ENCODE peak calls at places on chromosomes 4 and X, in five cellular contexts. Q, P, R, V and C are unnamed samples.

GRCh38 chr4:88195666-88196365 is 37.4 kb upstream of the ABCG2 start:
- DNase-seq in Q (no peak), P (no peak), R (no peak), V (no peak), C (no peak)

GRCh38 chr4:36024901-36025610 is 219.3 kb downstream of the ARAP2 start:
- DNase-seq in Q (no peak), P (peak; percentile 28), R (no peak), V (no peak), C (no peak)

GRCh38 chr4:163663454-163664225 is 169.2 kb downstream of the TMA16 start:
- DNase-seq in Q (no peak), P (no peak), R (no peak), V (no peak), C (no peak)

GRCh38 chrX:7139202-7140081 is 8.1 kb upstream of the STS start:
- DNase-seq in Q (no peak), P (no peak), R (no peak), V (no peak), C (no peak)

GRCh38 chr4:138576684-138577083 is 334.5 kb upstream of the SLC7A11 start:
- DNase-seq in Q (no peak), P (peak; percentile 64), R (no peak), V (no peak), C (no peak)

GRCh38 chrX:44873415-44874270 is 655 bp downstream of the KDM6A start:
- DNase-seq in Q (peak; percentile 44), P (no peak), R (peak; percentile 68), V (peak; percentile 78), C (peak; percentile 77)

GRCh38 chr4:60794372-60794771 is 405.8 kb upstream of the ADGRL3 start:
- DNase-seq in Q (no peak), P (no peak), R (no peak), V (no peak), C (no peak)

GRCh38 chrX:40773809-40774208 is 38.5 kb upstream of the MED14 start:
- DNase-seq in Q (no peak), P (peak; percentile 27), R (no peak), V (no peak), C (no peak)

GRCh38 chr4:89119166-89119565 is 7.8 kb downstream of the TIGD2 start:
- DNase-seq in Q (no peak), P (no peak), R (no peak), V (no peak), C (no peak)

GRCh38 chr4:100906973-100907372 is 389.2 kb upstream of the EMCN start:
- DNase-seq in Q (no peak), P (no peak), R (no peak), V (no peak), C (no peak)

GRCh38 chr4:100913685-100914084 is 395.9 kb upstream of the EMCN start:
- DNase-seq in Q (no peak), P (no peak), R (no peak), V (no peak), C (peak; percentile 24)

GRCh38 chr4:100908540-100908939 is 390.7 kb upstream of the EMCN start:
- DNase-seq in Q (no peak), P (no peak), R (no peak), V (no peak), C (no peak)

GRCh38 chr4:100907465-100908454 is 389.9 kb upstream of the EMCN start:
- DNase-seq in Q (no peak), P (no peak), R (no peak), V (no peak), C (no peak)
- TF ChIP-seq CTCF in Q (no peak), P (peak; percentile 52), R (no peak), V (peak; percentile 21), C (no peak)

GRCh38 chrX:120087289-120088017 is 10.0 kb upstream of the RHOXF2B start:
- DNase-seq in Q (no peak), P (no peak), R (no peak), V (no peak), C (no peak)
- H3K4me3 ChIP-seq in Q (peak overlapping the region; percentile 10), P (no peak overlapping the region), R (no peak overlapping the region), V (no peak overlapping the region), C (no peak overlapping the region)

GRCh38 chr4:5960197-5960880 is 57.9 kb downstream of the C4orf50 start:
- DNase-seq in Q (no peak), P (no peak), R (no peak), V (peak; percentile 31), C (no peak)
- H3K27me3 ChIP-seq in Q (peaks cover 15% of the 10 kb centered on the region), P (peaks cover 12% of the 10 kb centered on the region), R (peaks cover 27% of the 10 kb centered on the region), V (no peaks in the 10 kb centered on the region), C (no peaks in the 10 kb centered on the region)

DNA sequence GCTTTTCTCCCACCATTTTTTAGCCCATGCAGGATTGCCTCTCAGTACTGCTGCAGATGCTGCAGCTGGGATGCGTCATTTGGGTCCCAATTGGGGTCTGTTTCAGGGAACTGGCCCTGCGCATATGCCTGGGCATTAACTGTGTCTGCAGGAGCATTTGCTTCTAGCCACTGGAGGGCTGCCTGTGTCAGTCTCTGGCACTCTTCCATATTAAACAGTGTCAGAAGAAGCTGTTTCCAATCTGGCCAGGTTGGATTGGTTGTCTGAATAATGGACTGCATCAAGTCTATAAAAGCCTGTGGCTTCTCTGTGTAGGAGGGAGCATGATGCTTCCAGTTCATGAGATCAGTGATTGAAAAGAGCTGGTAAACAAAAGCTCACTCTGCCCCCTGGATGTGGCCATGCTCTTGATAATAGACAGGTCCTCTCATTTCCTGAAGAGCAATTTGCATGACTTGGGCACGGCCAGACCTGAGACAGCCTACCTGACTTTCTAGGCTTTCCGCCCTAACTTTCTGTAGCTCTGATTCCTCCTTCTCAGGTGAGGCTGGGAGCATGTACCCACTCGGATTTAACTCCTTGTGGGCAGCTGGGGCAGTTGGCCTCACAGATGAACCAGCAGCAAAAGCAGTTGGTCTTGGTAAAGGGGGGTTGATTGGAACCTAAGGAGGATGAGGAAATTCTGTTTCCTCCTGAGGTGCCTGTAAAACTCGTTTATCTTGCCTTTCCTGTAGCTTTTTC is 29.2 kb downstream of the SULT1E1 start:
- DNase-seq in Q (no peak), P (no peak), R (no peak), V (no peak), C (peak; percentile 33)
- TF ChIP-seq CTCF in Q (no peak), P (no peak), R (no peak), V (no peak), C (no peak)

GRCh38 chrX:149631293-149632165 is at the start of gene TMEM185A:
- DNase-seq in Q (peak; percentile 70), P (peak; percentile 33), R (peak; percentile 66), V (peak; percentile 78), C (peak; percentile 68)

GRCh38 chrX:149629730-149630387 is 1.7 kb downstream of the TMEM185A start:
- DNase-seq in Q (no peak), P (no peak), R (no peak), V (no peak), C (no peak)

GRCh38 chrX:149628280-149628679 is 3.3 kb downstream of the TMEM185A start:
- DNase-seq in Q (no peak), P (no peak), R (no peak), V (no peak), C (no peak)

GRCh38 chrX:149630681-149631292 is 805 bp downstream of the TMEM185A start:
- DNase-seq in Q (peak; percentile 11), P (no peak), R (no peak), V (no peak), C (peak; percentile 6)

DNA sequence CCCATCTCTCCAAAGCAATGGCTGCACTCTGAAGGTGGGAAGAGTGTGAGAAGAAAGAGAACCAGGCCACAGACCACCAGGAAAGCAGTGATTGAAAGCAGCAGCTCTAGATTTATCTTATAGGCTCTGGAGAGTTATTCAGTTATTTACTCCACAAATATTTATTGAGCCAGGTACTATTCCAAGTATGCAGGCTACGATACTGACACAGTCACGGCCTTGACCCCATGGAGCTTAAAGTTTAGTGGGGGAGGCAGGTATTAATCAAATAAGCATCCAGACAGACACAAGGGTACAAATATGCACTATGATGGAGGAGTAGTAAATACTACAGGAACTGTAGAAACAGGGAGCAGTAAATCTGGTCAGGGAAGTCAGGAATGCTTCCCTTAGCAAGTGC is 2.8 kb downstream of the TMEM185A start:
- DNase-seq in Q (no peak), P (no peak), R (no peak), V (no peak), C (no peak)
- H3K4me3 ChIP-seq in Q (no peak overlapping the region), P (no peak overlapping the region), R (no peak overlapping the region), V (no peak overlapping the region), C (no peak overlapping the region)

GRCh38 chr4:6367313-6367945 is 97.8 kb downstream of the WFS1 start:
- DNase-seq in Q (no peak), P (no peak), R (no peak), V (no peak), C (no peak)
- H3K27me3 ChIP-seq in Q (peaks cover 22% of the 10 kb centered on the region), P (peaks cover 7% of the 10 kb centered on the region), R (peaks cover 50% of the 10 kb centered on the region), V (no peaks in the 10 kb centered on the region), C (no peaks in the 10 kb centered on the region)

DNA sequence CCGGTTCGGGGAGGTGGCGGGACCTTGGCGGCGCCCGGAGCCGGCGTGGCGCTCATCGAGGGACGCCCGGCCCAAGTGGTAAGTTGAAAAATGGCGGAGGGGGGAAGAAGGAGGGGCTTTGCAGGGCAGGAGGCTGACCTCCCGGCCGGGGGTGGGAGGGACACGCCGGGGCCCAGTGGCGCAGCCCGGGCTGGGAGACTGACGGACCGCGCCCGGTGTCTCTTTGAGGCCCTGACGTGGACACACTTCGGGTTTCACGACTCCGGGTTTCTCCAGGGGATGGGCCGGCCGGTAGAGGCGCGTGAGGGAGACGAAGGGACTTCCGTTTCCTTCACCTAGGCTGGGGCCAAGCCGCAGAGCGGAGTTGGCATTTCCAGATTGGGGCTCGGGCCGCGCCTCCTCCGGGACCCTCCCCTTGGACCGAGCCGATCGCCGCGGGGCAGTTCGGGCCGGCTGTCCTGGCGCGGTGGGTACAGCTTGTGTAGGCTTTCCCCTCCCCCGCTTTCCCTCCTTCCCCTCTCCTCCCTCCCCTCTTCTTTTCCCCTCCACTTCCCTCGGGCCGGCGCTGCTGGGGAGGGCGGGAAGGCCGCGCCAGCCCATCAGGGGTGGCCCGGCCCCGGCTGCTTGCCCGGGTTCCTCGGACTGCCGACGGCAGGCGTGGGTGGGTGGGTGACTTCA is at the start of gene XIAP:
- DNase-seq in Q (peak; percentile 87), P (peak; percentile 71), R (peak; percentile 88), V (peak; percentile 91), C (peak; percentile 85)
- TF ChIP-seq CTCF in Q (no peak), P (no peak), R (no peak), V (no peak), C (no peak)